ENCODE peak calls at places on chromosomes 4 and X, in five cellular contexts. K is kidney tubule cell; R is cardiac fibroblast; W is stimulated activated CD8-positive, alpha-beta memory T cell treated with anti-CD3 and anti-CD28 coated beads, Interleukin-2, amount 100 ng/mL, for 48 hours; P is thyroid gland. D is an unnamed sample.

GRCh38 chrX:3371163-3371562 is 24.7 kb upstream of the MXRA5 start:
- DNase-seq in R (no peak), K (no peak), W (no peak), P (no peak), D (no peak)

GRCh38 chrX:55028040-55028439 is 2.7 kb downstream of the ALAS2 start:
- DNase-seq in P (no peak), K (no peak), R (no peak), W (no peak), D (no peak)

GRCh38 chr4:2042207-2042946 is 16.8 kb upstream of the NAT8L start:
- DNase-seq in P (no peak), W (no peak), R (no peak), K (peak), D (peak)

GRCh38 chrX:8783100-8784098 is 17.8 kb downstream of the FAM9A start:
- DNase-seq in W (peak), R (peak), K (peak), P (peak), D (no peak)

GRCh38 chr4:128540122-128540521 is 252.5 kb upstream of the PGRMC2 start:
- DNase-seq in K (no peak), R (no peak), W (no peak), P (no peak), D (no peak)

GRCh38 chr4:39576268-39576667 is 49.0 kb upstream of the UGDH start:
- DNase-seq in W (no peak), P (no peak), R (peak), K (peak), D (no peak)

GRCh38 chr4:115945026-115945425 is 831.6 kb upstream of the NDST4 start:
- DNase-seq in K (no peak), R (no peak), P (no peak), W (no peak), D (no peak)

GRCh38 chrX:153061732-153062131 is 5.5 kb downstream of the PNMA3 start:
- DNase-seq in R (peak), K (peak), W (no peak), P (no peak), D (peak)

GRCh38 chr4:40555176-40555900 is 74.3 kb downstream of the RBM47 start:
- DNase-seq in P (no peak), W (no peak), R (no peak), K (no peak), D (peak)

GRCh38 chrX:30060718-30061117 is 154.6 kb upstream of the MAGEB2 start:
- DNase-seq in P (peak), R (peak), K (peak), W (no peak), D (peak)

GRCh38 chr4:141046255-141046654 is 87.0 kb downstream of the RNF150 start:
- DNase-seq in R (peak), K (peak), W (no peak), P (no peak), D (peak)

GRCh38 chrX:16892504-16893362 is 22.6 kb upstream of the RBBP7 start:
- DNase-seq in W (no peak), P (peak), R (peak), K (peak), D (peak)

GRCh38 chr4:122718265-122718664 is 14.2 kb upstream of the BBS12 start:
- DNase-seq in R (no peak), P (no peak), K (no peak), W (no peak), D (no peak)

GRCh38 chr4:143700420-143701352 is at the start of gene FREM3:
- DNase-seq in R (no peak), W (no peak), P (peak), K (peak), D (no peak)

GRCh38 chr4:6878451-6879059 is 31.1 kb upstream of the TBC1D14 start:
- DNase-seq in W (no peak), R (no peak), P (no peak), K (peak), D (no peak)

GRCh38 chr4:16055937-16056336 is 27.9 kb downstream of the PROM1 start:
- DNase-seq in R (no peak), W (no peak), K (no peak), P (no peak), D (no peak)